ENCODE peak calls at places on chromosomes 1 and 21, in six cellular contexts. One of them, this sample, is unnamed.

GRCh38 chr1:209335090-209335692 is 248.3 kb upstream of the CAMK1G start:
- DNase-seq in sigmoid colon: no peak
- DNase-seq in HepG2: peak
- DNase-seq in GM12865: peak
- DNase-seq in tibial nerve: no peak
- DNase-seq in stomach: peak
- DNase-seq in this sample: peak

GRCh38 chr1:189431437-189431836 is 1046.2 kb downstream of the BRINP3 start:
- DNase-seq in sigmoid colon: no peak
- DNase-seq in tibial nerve: no peak
- DNase-seq in GM12865: no peak
- DNase-seq in stomach: no peak
- DNase-seq in HepG2: no peak
- DNase-seq in this sample: no peak

GRCh38 chr21:34612056-34612455 is 2.9 kb downstream of the RCAN1 start:
- DNase-seq in tibial nerve: no peak
- DNase-seq in sigmoid colon: no peak
- DNase-seq in GM12865: no peak
- DNase-seq in stomach: no peak
- DNase-seq in HepG2: no peak
- DNase-seq in this sample: no peak

GRCh38 chr21:31248598-31248997 is 95.5 kb downstream of the TIAM1 start:
- DNase-seq in stomach: no peak
- DNase-seq in GM12865: no peak
- DNase-seq in HepG2: no peak
- DNase-seq in tibial nerve: no peak
- DNase-seq in sigmoid colon: no peak
- DNase-seq in this sample: no peak

GRCh38 chr1:235266325-235266724 is 61.7 kb downstream of the ARID4B start:
- DNase-seq in stomach: no peak
- DNase-seq in GM12865: no peak
- DNase-seq in tibial nerve: no peak
- DNase-seq in sigmoid colon: no peak
- DNase-seq in HepG2: no peak
- DNase-seq in this sample: no peak

GRCh38 chr1:160001440-160001839 is 30.4 kb downstream of the PIGM start:
- DNase-seq in tibial nerve: no peak
- DNase-seq in GM12865: no peak
- DNase-seq in sigmoid colon: no peak
- DNase-seq in HepG2: no peak
- DNase-seq in stomach: no peak
- DNase-seq in this sample: no peak

GRCh38 chr1:115179397-115179835 is 90.1 kb upstream of the TSPAN2 start:
- DNase-seq in stomach: no peak
- DNase-seq in tibial nerve: no peak
- DNase-seq in GM12865: peak
- DNase-seq in sigmoid colon: no peak
- DNase-seq in HepG2: peak
- DNase-seq in this sample: no peak

GRCh38 chr1:13807213-13807612 is 107.2 kb downstream of the PRDM2 start:
- DNase-seq in GM12865: peak
- DNase-seq in sigmoid colon: no peak
- DNase-seq in HepG2: peak
- DNase-seq in tibial nerve: no peak
- DNase-seq in stomach: peak
- DNase-seq in this sample: peak

GRCh38 chr1:55211456-55211855 is 3.7 kb downstream of the USP24 start:
- DNase-seq in GM12865: peak
- DNase-seq in HepG2: peak
- DNase-seq in tibial nerve: no peak
- DNase-seq in sigmoid colon: no peak
- DNase-seq in stomach: no peak
- DNase-seq in this sample: no peak

GRCh38 chr21:28834335-28835238 is 158.1 kb downstream of the LTN1 start:
- DNase-seq in GM12865: no peak
- DNase-seq in stomach: no peak
- DNase-seq in HepG2: no peak
- DNase-seq in tibial nerve: no peak
- DNase-seq in sigmoid colon: no peak
- DNase-seq in this sample: no peak

GRCh38 chr1:36510418-36510817 is 27.7 kb upstream of the CSF3R start:
- DNase-seq in HepG2: no peak
- DNase-seq in sigmoid colon: no peak
- DNase-seq in GM12865: no peak
- DNase-seq in tibial nerve: no peak
- DNase-seq in stomach: no peak
- DNase-seq in this sample: no peak

GRCh38 chr21:19322360-19322759 is 918.8 kb upstream of the TMPRSS15 start:
- DNase-seq in GM12865: no peak
- DNase-seq in HepG2: no peak
- DNase-seq in tibial nerve: no peak
- DNase-seq in stomach: no peak
- DNase-seq in sigmoid colon: no peak
- DNase-seq in this sample: no peak

GRCh38 chr1:42784946-42785693 is at the start of gene TMEM269:
- DNase-seq in HepG2: no peak
- DNase-seq in GM12865: no peak
- DNase-seq in tibial nerve: no peak
- DNase-seq in sigmoid colon: peak
- DNase-seq in stomach: peak
- DNase-seq in this sample: peak

GRCh38 chr1:53585116-53585515 is 125.9 kb downstream of the DMRTB1 start:
- DNase-seq in GM12865: peak
- DNase-seq in tibial nerve: no peak
- DNase-seq in stomach: peak
- DNase-seq in sigmoid colon: peak
- DNase-seq in HepG2: no peak
- DNase-seq in this sample: no peak

GRCh38 chr1:235917267-235917811 is 50.6 kb upstream of the LYST start:
- DNase-seq in tibial nerve: peak
- DNase-seq in GM12865: peak
- DNase-seq in sigmoid colon: peak
- DNase-seq in HepG2: no peak
- DNase-seq in stomach: peak
- DNase-seq in this sample: peak

GRCh38 chr1:100941098-100941527 is 45.2 kb downstream of the SLC30A7 start:
- DNase-seq in HepG2: no peak
- DNase-seq in stomach: no peak
- DNase-seq in tibial nerve: no peak
- DNase-seq in sigmoid colon: no peak
- DNase-seq in GM12865: peak
- DNase-seq in this sample: no peak

GRCh38 chr1:212157252-212157651 is 121.7 kb downstream of the DTL start:
- DNase-seq in GM12865: no peak
- DNase-seq in tibial nerve: no peak
- DNase-seq in stomach: no peak
- DNase-seq in HepG2: no peak
- DNase-seq in sigmoid colon: no peak
- DNase-seq in this sample: no peak

GRCh38 chr1:48807599-48808260 is 31.0 kb upstream of the BEND5 start:
- DNase-seq in tibial nerve: no peak
- DNase-seq in HepG2: no peak
- DNase-seq in stomach: no peak
- DNase-seq in GM12865: no peak
- DNase-seq in sigmoid colon: no peak
- DNase-seq in this sample: no peak

GRCh38 chr21:41703857-41704501 is 62.9 kb downstream of the RIPK4 start:
- DNase-seq in GM12865: no peak
- DNase-seq in stomach: peak
- DNase-seq in HepG2: no peak
- DNase-seq in sigmoid colon: no peak
- DNase-seq in tibial nerve: no peak
- DNase-seq in this sample: no peak

GRCh38 chr21:33991091-33991490 is 75.5 kb upstream of the ATP5PO start:
- DNase-seq in tibial nerve: no peak
- DNase-seq in GM12865: no peak
- DNase-seq in HepG2: no peak
- DNase-seq in stomach: no peak
- DNase-seq in sigmoid colon: no peak
- DNase-seq in this sample: no peak

GRCh38 chr1:101025283-101025679 is 303 bp downstream of the DPH5 start:
- DNase-seq in stomach: no peak
- DNase-seq in sigmoid colon: no peak
- DNase-seq in GM12865: no peak
- DNase-seq in HepG2: peak
- DNase-seq in tibial nerve: no peak
- DNase-seq in this sample: no peak

GRCh38 chr1:182394055-182394775 is 2.6 kb upstream of the GLUL start:
- DNase-seq in tibial nerve: no peak
- DNase-seq in sigmoid colon: no peak
- DNase-seq in stomach: no peak
- DNase-seq in HepG2: no peak
- DNase-seq in GM12865: no peak
- DNase-seq in this sample: no peak

GRCh38 chr1:243420968-243421675 is 165.3 kb downstream of the SDCCAG8 start:
- DNase-seq in HepG2: no peak
- DNase-seq in stomach: no peak
- DNase-seq in GM12865: no peak
- DNase-seq in sigmoid colon: no peak
- DNase-seq in tibial nerve: no peak
- DNase-seq in this sample: peak

GRCh38 chr1:4796999-4797375 is 142.6 kb downstream of the AJAP1 start:
- DNase-seq in sigmoid colon: no peak
- DNase-seq in GM12865: peak
- DNase-seq in stomach: no peak
- DNase-seq in HepG2: no peak
- DNase-seq in tibial nerve: no peak
- DNase-seq in this sample: no peak

GRCh38 chr1:113616201-113616600 is 143.1 kb downstream of the PHTF1 start:
- DNase-seq in sigmoid colon: no peak
- DNase-seq in HepG2: no peak
- DNase-seq in GM12865: no peak
- DNase-seq in tibial nerve: no peak
- DNase-seq in stomach: no peak
- DNase-seq in this sample: no peak

GRCh38 chr1:211200311-211200710 is 58.9 kb upstream of the RCOR3 start:
- DNase-seq in stomach: no peak
- DNase-seq in GM12865: no peak
- DNase-seq in HepG2: no peak
- DNase-seq in tibial nerve: no peak
- DNase-seq in sigmoid colon: no peak
- DNase-seq in this sample: no peak

GRCh38 chr1:182460550-182460951 is 10.6 kb downstream of the RGSL1 start:
- DNase-seq in sigmoid colon: no peak
- DNase-seq in HepG2: no peak
- DNase-seq in GM12865: no peak
- DNase-seq in stomach: no peak
- DNase-seq in tibial nerve: no peak
- DNase-seq in this sample: no peak

GRCh38 chr1:26020941-26021646 is 481 bp upstream of the EXTL1 start:
- DNase-seq in tibial nerve: no peak
- DNase-seq in GM12865: no peak
- DNase-seq in stomach: no peak
- DNase-seq in sigmoid colon: no peak
- DNase-seq in HepG2: no peak
- DNase-seq in this sample: no peak

GRCh38 chr1:26023826-26024225 is 2.3 kb downstream of the EXTL1 start:
- DNase-seq in HepG2: no peak
- DNase-seq in sigmoid colon: no peak
- DNase-seq in tibial nerve: no peak
- DNase-seq in GM12865: no peak
- DNase-seq in stomach: no peak
- DNase-seq in this sample: no peak

GRCh38 chr1:26022404-26022779 is 817 bp downstream of the EXTL1 start:
- DNase-seq in sigmoid colon: no peak
- DNase-seq in stomach: no peak
- DNase-seq in HepG2: no peak
- DNase-seq in tibial nerve: no peak
- DNase-seq in GM12865: no peak
- DNase-seq in this sample: no peak

GRCh38 chr1:26021647-26022403 is at the start of gene EXTL1:
- DNase-seq in tibial nerve: no peak
- DNase-seq in HepG2: no peak
- DNase-seq in stomach: no peak
- DNase-seq in GM12865: no peak
- DNase-seq in sigmoid colon: no peak
- DNase-seq in this sample: peak

GRCh38 chr1:26022994-26023393 is 1.4 kb downstream of the EXTL1 start:
- DNase-seq in tibial nerve: no peak
- DNase-seq in GM12865: no peak
- DNase-seq in HepG2: no peak
- DNase-seq in stomach: no peak
- DNase-seq in sigmoid colon: no peak
- DNase-seq in this sample: no peak
- H3K4me3 ChIP-seq in tibial nerve: peak
- H3K4me3 ChIP-seq in GM12865: no peak
- H3K4me3 ChIP-seq in HepG2: no peak
- H3K4me3 ChIP-seq in stomach: no peak
- H3K4me3 ChIP-seq in sigmoid colon: no peak
- H3K4me3 ChIP-seq in this sample: no peak

GRCh38 chr1:109814993-109815786 is 51.5 kb upstream of the EPS8L3 start:
- DNase-seq in tibial nerve: no peak
- DNase-seq in stomach: no peak
- DNase-seq in HepG2: no peak
- DNase-seq in sigmoid colon: no peak
- DNase-seq in GM12865: no peak
- DNase-seq in this sample: no peak

GRCh38 chr1:109817881-109818280 is 54.2 kb upstream of the EPS8L3 start:
- DNase-seq in tibial nerve: no peak
- DNase-seq in sigmoid colon: no peak
- DNase-seq in GM12865: no peak
- DNase-seq in HepG2: no peak
- DNase-seq in stomach: no peak
- DNase-seq in this sample: no peak

GRCh38 chr1:109818351-109819325 is 54.9 kb upstream of the EPS8L3 start:
- DNase-seq in sigmoid colon: no peak
- DNase-seq in HepG2: peak
- DNase-seq in stomach: no peak
- DNase-seq in tibial nerve: no peak
- DNase-seq in GM12865: no peak
- DNase-seq in this sample: no peak

GRCh38 chr1:109815809-109816791 is 52.4 kb upstream of the EPS8L3 start:
- DNase-seq in sigmoid colon: no peak
- DNase-seq in stomach: no peak
- DNase-seq in tibial nerve: no peak
- DNase-seq in HepG2: no peak
- DNase-seq in GM12865: peak
- DNase-seq in this sample: no peak

GRCh38 chr1:109816975-109817535 is 53.3 kb upstream of the EPS8L3 start:
- DNase-seq in stomach: no peak
- DNase-seq in GM12865: no peak
- DNase-seq in HepG2: no peak
- DNase-seq in tibial nerve: no peak
- DNase-seq in sigmoid colon: no peak
- DNase-seq in this sample: no peak
- H3K4me3 ChIP-seq in stomach: no peak
- H3K4me3 ChIP-seq in GM12865: no peak
- H3K4me3 ChIP-seq in HepG2: no peak
- H3K4me3 ChIP-seq in tibial nerve: no peak
- H3K4me3 ChIP-seq in sigmoid colon: no peak
- H3K4me3 ChIP-seq in this sample: no peak

GRCh38 chr1:110672001-110672752 is 2.6 kb downstream of the KCNA3 start:
- DNase-seq in tibial nerve: no peak
- DNase-seq in sigmoid colon: no peak
- DNase-seq in HepG2: no peak
- DNase-seq in stomach: no peak
- DNase-seq in GM12865: peak
- DNase-seq in this sample: peak
- H3K4me3 ChIP-seq in tibial nerve: peak
- H3K4me3 ChIP-seq in sigmoid colon: no peak
- H3K4me3 ChIP-seq in HepG2: no peak
- H3K4me3 ChIP-seq in stomach: peak
- H3K4me3 ChIP-seq in GM12865: peak
- H3K4me3 ChIP-seq in this sample: peak

GRCh38 chr1:156121441-156121840 is 6.9 kb downstream of the LMNA start:
- DNase-seq in sigmoid colon: no peak
- DNase-seq in GM12865: no peak
- DNase-seq in stomach: no peak
- DNase-seq in tibial nerve: no peak
- DNase-seq in HepG2: no peak
- DNase-seq in this sample: no peak
- H3K4me3 ChIP-seq in sigmoid colon: peak
- H3K4me3 ChIP-seq in GM12865: no peak
- H3K4me3 ChIP-seq in stomach: peak
- H3K4me3 ChIP-seq in tibial nerve: no peak
- H3K4me3 ChIP-seq in HepG2: peak
- H3K4me3 ChIP-seq in this sample: no peak